ENCODE peak calls at places on chromosomes 12 and 14, in eight cellular contexts. S, O, M, X, Z, Y, W and C are unnamed samples.

GRCh38 chr14:94011795-94012194 is 14.3 kb upstream of the OTUB2 start:
- DNase-seq in O (no peak), Z (no peak), X (no peak), S (no peak), Y (peak; percentile 50), M (no peak), W (no peak), C (no peak)

GRCh38 chr12:76018111-76018510 is 13.5 kb downstream of the PHLDA1 start:
- DNase-seq in X (no peak), S (no peak), O (peak; percentile 74), Z (no peak), Y (no peak), M (no peak), W (no peak), C (peak; percentile 82)

GRCh38 chr12:69066420-69067373 is 133.7 kb upstream of the CPM start:
- DNase-seq in X (no peak), Y (no peak), S (no peak), W (no peak), Z (no peak), M (no peak), O (no peak), C (peak; percentile 12)

GRCh38 chr12:26028953-26029740 is 70.7 kb downstream of the RASSF8 start:
- DNase-seq in X (peak; percentile 26), W (peak; percentile 65), M (no peak), Y (peak; percentile 52), O (peak; percentile 52), Z (peak; percentile 46), S (peak; percentile 68), C (peak; percentile 76)

GRCh38 chr12:63916561-63917476 is 72.3 kb downstream of the SRGAP1 start:
- DNase-seq in Y (no peak), M (no peak), X (no peak), S (peak; percentile 20), O (peak; percentile 21), W (no peak), Z (no peak), C (peak; percentile 31)

GRCh38 chr12:46538976-46539375 is 166.4 kb upstream of the SLC38A2 start:
- DNase-seq in O (no peak), W (no peak), X (no peak), M (no peak), Z (no peak), Y (no peak), S (no peak), C (no peak)

GRCh38 chr12:112151766-112152541 is 26.6 kb downstream of the TRAFD1 start:
- DNase-seq in S (no peak), Y (no peak), Z (no peak), X (no peak), O (no peak), M (no peak), W (no peak), C (no peak)

GRCh38 chr14:34853041-34853440 is 22.1 kb downstream of the BAZ1A start:
- DNase-seq in O (no peak), Z (no peak), M (no peak), Y (no peak), S (no peak), W (no peak), X (no peak), C (no peak)

GRCh38 chr12:20646239-20646827 is 48.8 kb upstream of the SLCO1C1 start:
- DNase-seq in M (no peak), S (peak; percentile 82), X (peak; percentile 5), Y (peak; percentile 36), Z (peak; percentile 6), O (peak; percentile 70), W (peak; percentile 58), C (peak; percentile 76)

GRCh38 chr12:107557589-107558100 is 128.0 kb upstream of the PWP1 start:
- DNase-seq in S (no peak), M (no peak), O (no peak), Y (no peak), Z (no peak), W (no peak), X (no peak), C (no peak)

GRCh38 chr12:27940756-27941402 is 31.7 kb downstream of the PTHLH start:
- DNase-seq in S (peak; percentile 83), O (peak; percentile 83), X (peak; percentile 45), M (peak; percentile 67), W (peak; percentile 72), Y (peak; percentile 82), Z (peak; percentile 66), C (peak; percentile 91)

GRCh38 chr12:64639466-64639865 is 29.2 kb downstream of the RASSF3 start:
- DNase-seq in Y (no peak), X (no peak), M (no peak), Z (no peak), W (no peak), S (no peak), O (no peak), C (no peak)

GRCh38 chr14:69879175-69880047 is at the start of gene SMOC1:
- DNase-seq in S (no peak), X (peak; percentile 40), M (no peak), Z (peak; percentile 63), W (peak; percentile 70), O (no peak), Y (no peak), C (no peak)

GRCh38 chr12:11991604-11992003 is 79.1 kb upstream of the BCL2L14 start:
- DNase-seq in M (no peak), O (peak; percentile 17), W (no peak), Z (no peak), Y (peak; percentile 52), S (no peak), X (no peak), C (no peak)

GRCh38 chr12:130351331-130351730 is 13.6 kb downstream of the PIWIL1 start:
- DNase-seq in Y (no peak), M (no peak), X (no peak), Z (no peak), O (no peak), S (no peak), W (no peak), C (no peak)

GRCh38 chr14:51386983-51387730 is 147.1 kb downstream of the TMX1 start:
- DNase-seq in S (no peak), Z (no peak), W (no peak), X (no peak), O (peak; percentile 37), Y (no peak), M (no peak), C (peak; percentile 2)

GRCh38 chr14:103279129-103280025 is 54.7 kb upstream of the EIF5 start:
- DNase-seq in S (no peak), X (no peak), O (no peak), W (no peak), Z (no peak), Y (no peak), M (no peak), C (no peak)

GRCh38 chr12:53476769-53477209 is 22.5 kb downstream of the MAP3K12 start:
- DNase-seq in W (no peak), O (peak; percentile 46), X (no peak), Y (no peak), M (no peak), Z (no peak), S (peak; percentile 60), C (peak; percentile 54)

GRCh38 chr14:58832010-58832409 is 194.2 kb downstream of the DACT1 start:
- DNase-seq in X (no peak), W (no peak), O (no peak), Y (peak; percentile 52), M (no peak), S (no peak), Z (no peak), C (no peak)

GRCh38 chr12:24360057-24360456 is 410.6 kb upstream of the SOX5 start:
- DNase-seq in Z (no peak), S (no peak), X (peak; percentile 55), O (peak; percentile 10), W (no peak), M (no peak), Y (no peak), C (no peak)

GRCh38 chr14:77177623-77178185 is 3.9 kb upstream of the TMEM63C start:
- DNase-seq in Z (no peak), Y (no peak), O (no peak), M (no peak), W (no peak), S (peak; percentile 49), X (no peak), C (peak; percentile 42)